ENCODE peak calls at places on chromosomes 11 and 22, in four cellular contexts. One of them, this sample, is unnamed.

GRCh38 chr22:29149841-29150555 is 55.7 kb upstream of the EMID1 start:
- DNase-seq in naive thymus-derived CD4-positive, alpha-beta T cell: no peak
- DNase-seq in CD8-positive, alpha-beta T cell: no peak
- DNase-seq in SK-N-SH: no peak
- DNase-seq in this sample: peak; percentile 38

GRCh38 chr11:77131560-77131959 is 3.5 kb downstream of the MYO7A start:
- DNase-seq in naive thymus-derived CD4-positive, alpha-beta T cell: no peak
- DNase-seq in CD8-positive, alpha-beta T cell: no peak
- DNase-seq in SK-N-SH: no peak
- DNase-seq in this sample: no peak

GRCh38 chr11:2540521-2541320 is 95.9 kb downstream of the KCNQ1 start:
- DNase-seq in naive thymus-derived CD4-positive, alpha-beta T cell: no peak
- DNase-seq in CD8-positive, alpha-beta T cell: no peak
- DNase-seq in SK-N-SH: no peak
- DNase-seq in this sample: peak; percentile 34

GRCh38 chr22:47329727-47330653 is 567.5 kb downstream of the TBC1D22A start:
- DNase-seq in naive thymus-derived CD4-positive, alpha-beta T cell: no peak
- DNase-seq in CD8-positive, alpha-beta T cell: no peak
- DNase-seq in SK-N-SH: no peak
- DNase-seq in this sample: no peak

GRCh38 chr11:130189492-130190210 is 30.1 kb downstream of the ST14 start:
- DNase-seq in naive thymus-derived CD4-positive, alpha-beta T cell: no peak
- DNase-seq in CD8-positive, alpha-beta T cell: no peak
- DNase-seq in SK-N-SH: no peak
- DNase-seq in this sample: no peak

GRCh38 chr11:32033067-32033466 is 57.8 kb upstream of the RCN1 start:
- DNase-seq in naive thymus-derived CD4-positive, alpha-beta T cell: no peak
- DNase-seq in CD8-positive, alpha-beta T cell: no peak
- DNase-seq in SK-N-SH: no peak
- DNase-seq in this sample: no peak

GRCh38 chr22:29109853-29110252 is 37.0 kb downstream of the KREMEN1 start:
- DNase-seq in naive thymus-derived CD4-positive, alpha-beta T cell: no peak
- DNase-seq in CD8-positive, alpha-beta T cell: no peak
- DNase-seq in SK-N-SH: no peak
- DNase-seq in this sample: no peak

GRCh38 chr11:120715239-120715638 is 203.7 kb downstream of the GRIK4 start:
- DNase-seq in naive thymus-derived CD4-positive, alpha-beta T cell: no peak
- DNase-seq in CD8-positive, alpha-beta T cell: no peak
- DNase-seq in SK-N-SH: peak; percentile 66
- DNase-seq in this sample: no peak

GRCh38 chr11:11973361-11973800 is 35.0 kb downstream of the DKK3 start:
- DNase-seq in naive thymus-derived CD4-positive, alpha-beta T cell: no peak
- DNase-seq in CD8-positive, alpha-beta T cell: no peak
- DNase-seq in SK-N-SH: no peak
- DNase-seq in this sample: peak; percentile 45

GRCh38 chr11:64535811-64536210 is 55.2 kb upstream of the SLC22A12 start:
- DNase-seq in naive thymus-derived CD4-positive, alpha-beta T cell: no peak
- DNase-seq in CD8-positive, alpha-beta T cell: no peak
- DNase-seq in SK-N-SH: no peak
- DNase-seq in this sample: no peak

GRCh38 chr11:36265793-36266628 is 23.2 kb downstream of the COMMD9 start:
- DNase-seq in naive thymus-derived CD4-positive, alpha-beta T cell: peak; percentile 45
- DNase-seq in CD8-positive, alpha-beta T cell: peak; percentile 19
- DNase-seq in SK-N-SH: peak; percentile 81
- DNase-seq in this sample: peak; percentile 92

GRCh38 chr11:74417379-74417804 is 19.2 kb upstream of the PGM2L1 start:
- DNase-seq in naive thymus-derived CD4-positive, alpha-beta T cell: peak; percentile 76
- DNase-seq in CD8-positive, alpha-beta T cell: no peak
- DNase-seq in SK-N-SH: no peak
- DNase-seq in this sample: no peak

GRCh38 chr11:16086229-16086628 is 270.1 kb downstream of the SOX6 start:
- DNase-seq in naive thymus-derived CD4-positive, alpha-beta T cell: no peak
- DNase-seq in CD8-positive, alpha-beta T cell: no peak
- DNase-seq in SK-N-SH: peak; percentile 52
- DNase-seq in this sample: peak; percentile 43

GRCh38 chr22:49202226-49202625 is 625.4 kb downstream of the BRD1 start:
- DNase-seq in naive thymus-derived CD4-positive, alpha-beta T cell: no peak
- DNase-seq in CD8-positive, alpha-beta T cell: no peak
- DNase-seq in SK-N-SH: no peak
- DNase-seq in this sample: peak; percentile 27

GRCh38 chr11:108278954-108279353 is 56.1 kb downstream of the ATM start:
- DNase-seq in naive thymus-derived CD4-positive, alpha-beta T cell: no peak
- DNase-seq in CD8-positive, alpha-beta T cell: no peak
- DNase-seq in SK-N-SH: no peak
- DNase-seq in this sample: no peak

GRCh38 chr11:73652046-73652730 is 5.8 kb downstream of the PLEKHB1 start:
- DNase-seq in naive thymus-derived CD4-positive, alpha-beta T cell: no peak
- DNase-seq in CD8-positive, alpha-beta T cell: no peak
- DNase-seq in SK-N-SH: no peak
- DNase-seq in this sample: no peak

GRCh38 chr22:46500201-46500600 is 37.2 kb downstream of the CELSR1 start:
- DNase-seq in naive thymus-derived CD4-positive, alpha-beta T cell: no peak
- DNase-seq in CD8-positive, alpha-beta T cell: no peak
- DNase-seq in SK-N-SH: no peak
- DNase-seq in this sample: peak; percentile 96

GRCh38 chr11:126815111-126815510 is 185.5 kb downstream of the KIRREL3 start:
- DNase-seq in naive thymus-derived CD4-positive, alpha-beta T cell: no peak
- DNase-seq in CD8-positive, alpha-beta T cell: no peak
- DNase-seq in SK-N-SH: no peak
- DNase-seq in this sample: no peak

GRCh38 chr11:119797736-119798135 is 68.7 kb upstream of the NECTIN1 start:
- DNase-seq in naive thymus-derived CD4-positive, alpha-beta T cell: no peak
- DNase-seq in CD8-positive, alpha-beta T cell: no peak
- DNase-seq in SK-N-SH: no peak
- DNase-seq in this sample: peak; percentile 81

GRCh38 chr11:416757-417621 is 2.2 kb upstream of the SIGIRR start:
- DNase-seq in naive thymus-derived CD4-positive, alpha-beta T cell: peak; percentile 42
- DNase-seq in CD8-positive, alpha-beta T cell: peak; percentile 39
- DNase-seq in SK-N-SH: no peak
- DNase-seq in this sample: peak; percentile 89

GRCh38 chr22:37141971-37142647 is 7.6 kb downstream of the IL2RB start:
- DNase-seq in naive thymus-derived CD4-positive, alpha-beta T cell: no peak
- DNase-seq in CD8-positive, alpha-beta T cell: no peak
- DNase-seq in SK-N-SH: no peak
- DNase-seq in this sample: no peak

DNA sequence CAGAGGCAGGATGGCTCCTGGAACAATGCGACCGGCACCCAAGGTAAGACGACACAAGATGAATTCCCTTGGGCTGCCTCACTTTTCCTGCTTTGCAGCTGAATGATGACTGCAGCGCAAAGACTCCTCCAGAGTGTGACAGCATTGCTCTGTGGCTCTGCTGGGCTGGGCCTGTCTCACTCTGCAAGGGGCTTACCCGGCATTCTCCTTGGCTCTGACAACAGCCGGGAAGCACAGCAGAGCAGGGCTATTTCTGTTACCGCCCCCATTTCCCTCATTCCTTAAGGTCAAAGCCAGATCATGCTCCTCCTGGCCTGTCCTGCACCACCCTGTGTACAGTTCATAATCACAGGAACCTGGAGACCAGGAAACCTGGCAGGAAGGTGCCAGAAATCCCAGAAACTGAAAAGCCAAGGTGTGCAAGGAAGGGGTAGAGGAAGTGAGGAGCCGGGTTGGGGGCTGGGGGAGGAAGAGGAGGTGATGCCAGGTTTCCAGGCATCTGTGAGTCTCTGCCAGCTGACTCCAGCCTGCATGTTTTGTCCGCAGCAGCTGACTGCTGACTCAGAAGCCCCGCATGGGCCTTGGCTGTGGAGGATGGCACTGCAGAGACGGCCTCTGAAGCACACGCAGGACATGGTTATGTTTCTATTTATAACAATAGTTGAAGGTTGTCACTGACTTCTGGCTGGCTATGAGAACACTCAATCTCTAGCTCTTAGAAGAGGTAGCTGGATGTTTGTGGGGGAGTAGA is 113.6 kb downstream of the MICAL3 start:
- DNase-seq in naive thymus-derived CD4-positive, alpha-beta T cell: no peak
- DNase-seq in CD8-positive, alpha-beta T cell: no peak
- DNase-seq in SK-N-SH: peak; percentile 68
- DNase-seq in this sample: peak; percentile 87
- H3K27ac ChIP-seq in naive thymus-derived CD4-positive, alpha-beta T cell: no peak overlapping the region
- H3K27ac ChIP-seq in CD8-positive, alpha-beta T cell: no peak overlapping the region
- H3K27ac ChIP-seq in SK-N-SH: peak overlapping the region; percentile 94
- H3K27ac ChIP-seq in this sample: peak overlapping the region; percentile 45

DNA sequence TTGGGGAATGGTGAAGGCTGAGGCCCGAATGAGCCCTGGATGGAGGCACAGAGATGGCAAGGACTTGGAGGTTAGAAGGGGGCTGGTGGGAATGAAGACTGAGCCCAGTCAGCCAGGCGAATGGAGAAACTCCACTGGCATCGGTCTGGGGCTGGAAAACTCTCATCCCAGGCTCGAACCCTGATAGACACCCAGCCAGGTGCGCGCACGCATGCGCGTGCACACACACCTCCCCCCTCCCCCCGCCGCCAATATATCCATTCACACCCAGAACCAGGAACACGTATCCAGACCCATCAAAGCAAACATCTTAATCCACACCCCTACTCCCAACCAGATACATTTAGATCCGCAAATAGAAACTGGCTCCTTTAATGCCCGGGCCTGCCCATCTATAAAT is 139.3 kb downstream of the CEP164 start:
- DNase-seq in naive thymus-derived CD4-positive, alpha-beta T cell: no peak
- DNase-seq in CD8-positive, alpha-beta T cell: no peak
- DNase-seq in SK-N-SH: no peak
- DNase-seq in this sample: no peak
- H3K4me3 ChIP-seq in naive thymus-derived CD4-positive, alpha-beta T cell: no peak overlapping the region
- H3K4me3 ChIP-seq in CD8-positive, alpha-beta T cell: no peak overlapping the region
- H3K4me3 ChIP-seq in SK-N-SH: no peak overlapping the region
- H3K4me3 ChIP-seq in this sample: no peak overlapping the region

GRCh38 chr11:134994431-134994830 is 582.4 kb upstream of the B3GAT1 start:
- DNase-seq in naive thymus-derived CD4-positive, alpha-beta T cell: no peak
- DNase-seq in CD8-positive, alpha-beta T cell: no peak
- DNase-seq in SK-N-SH: no peak
- DNase-seq in this sample: no peak
- H3K27ac ChIP-seq in naive thymus-derived CD4-positive, alpha-beta T cell: no peak overlapping the region
- H3K27ac ChIP-seq in CD8-positive, alpha-beta T cell: no peak overlapping the region
- H3K27ac ChIP-seq in SK-N-SH: no peak overlapping the region
- H3K27ac ChIP-seq in this sample: peak overlapping the region; percentile 47

GRCh38 chr11:8612522-8612921 is 18.5 kb upstream of the STK33 start:
- DNase-seq in naive thymus-derived CD4-positive, alpha-beta T cell: no peak
- DNase-seq in CD8-positive, alpha-beta T cell: no peak
- DNase-seq in SK-N-SH: no peak
- DNase-seq in this sample: peak; percentile 43

GRCh38 chr11:8614497-8614896 is 20.5 kb upstream of the STK33 start:
- DNase-seq in naive thymus-derived CD4-positive, alpha-beta T cell: no peak
- DNase-seq in CD8-positive, alpha-beta T cell: no peak
- DNase-seq in SK-N-SH: no peak
- DNase-seq in this sample: no peak

GRCh38 chr11:8608646-8609045 is 14.6 kb upstream of the STK33 start:
- DNase-seq in naive thymus-derived CD4-positive, alpha-beta T cell: no peak
- DNase-seq in CD8-positive, alpha-beta T cell: no peak
- DNase-seq in SK-N-SH: no peak
- DNase-seq in this sample: peak; percentile 10

GRCh38 chr11:8613036-8613435 is 19.0 kb upstream of the STK33 start:
- DNase-seq in naive thymus-derived CD4-positive, alpha-beta T cell: no peak
- DNase-seq in CD8-positive, alpha-beta T cell: no peak
- DNase-seq in SK-N-SH: no peak
- DNase-seq in this sample: no peak

GRCh38 chr11:8610532-8611116 is 16.6 kb upstream of the STK33 start:
- DNase-seq in naive thymus-derived CD4-positive, alpha-beta T cell: peak; percentile 56
- DNase-seq in CD8-positive, alpha-beta T cell: no peak
- DNase-seq in SK-N-SH: no peak
- DNase-seq in this sample: peak; percentile 50
- H3K4me3 ChIP-seq in naive thymus-derived CD4-positive, alpha-beta T cell: no peak overlapping the region
- H3K4me3 ChIP-seq in CD8-positive, alpha-beta T cell: no peak overlapping the region
- H3K4me3 ChIP-seq in SK-N-SH: no peak overlapping the region
- H3K4me3 ChIP-seq in this sample: no peak overlapping the region

GRCh38 chr22:39470462-39471335 is 13.9 kb downstream of the MGAT3 start:
- DNase-seq in naive thymus-derived CD4-positive, alpha-beta T cell: no peak
- DNase-seq in CD8-positive, alpha-beta T cell: no peak
- DNase-seq in SK-N-SH: peak; percentile 59
- DNase-seq in this sample: no peak
- H3K27ac ChIP-seq in naive thymus-derived CD4-positive, alpha-beta T cell: no peak overlapping the region
- H3K27ac ChIP-seq in CD8-positive, alpha-beta T cell: no peak overlapping the region
- H3K27ac ChIP-seq in SK-N-SH: no peak overlapping the region
- H3K27ac ChIP-seq in this sample: peak overlapping the region; percentile 58

GRCh38 chr22:30292069-30292970 is 3.0 kb upstream of the CASTOR1 start:
- DNase-seq in naive thymus-derived CD4-positive, alpha-beta T cell: no peak
- DNase-seq in CD8-positive, alpha-beta T cell: no peak
- DNase-seq in SK-N-SH: no peak
- DNase-seq in this sample: no peak
- H3K4me3 ChIP-seq in naive thymus-derived CD4-positive, alpha-beta T cell: no peak overlapping the region
- H3K4me3 ChIP-seq in CD8-positive, alpha-beta T cell: no peak overlapping the region
- H3K4me3 ChIP-seq in SK-N-SH: no peak overlapping the region
- H3K4me3 ChIP-seq in this sample: no peak overlapping the region

DNA sequence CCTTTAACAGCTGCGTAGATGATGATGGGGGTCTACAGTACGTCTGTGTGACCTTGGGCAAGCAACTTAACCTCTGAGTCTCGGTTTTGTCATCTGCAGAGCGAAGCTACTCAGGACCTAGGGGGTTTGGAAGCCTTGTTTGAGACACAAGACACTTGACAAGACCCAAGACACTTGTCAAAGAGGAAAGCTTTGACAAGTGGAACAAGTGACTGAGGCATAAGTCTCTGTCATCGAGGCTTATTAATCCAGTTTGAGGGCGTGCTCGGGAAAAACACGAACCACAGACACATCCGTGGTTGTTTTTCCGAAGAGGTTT is 732 bp upstream of the PC start:
- DNase-seq in naive thymus-derived CD4-positive, alpha-beta T cell: no peak
- DNase-seq in CD8-positive, alpha-beta T cell: no peak
- DNase-seq in SK-N-SH: no peak
- DNase-seq in this sample: no peak
- H3K27ac ChIP-seq in naive thymus-derived CD4-positive, alpha-beta T cell: peak overlapping the region; percentile 64
- H3K27ac ChIP-seq in CD8-positive, alpha-beta T cell: peak overlapping the region; percentile 49
- H3K27ac ChIP-seq in SK-N-SH: peak overlapping the region; percentile 29
- H3K27ac ChIP-seq in this sample: peak overlapping the region; percentile 34